ENCODE peak calls at places on chromosome 19, in four cellular contexts. One of them, this sample, is unnamed.

GRCh38 chr19:3821857-3822364 is 35.7 kb upstream of the MATK start:
- DNase-seq in fibroblast of the aortic adventitia: peak
- DNase-seq in stomach: peak
- DNase-seq in mesothelial cell of epicardium: peak
- DNase-seq in this sample: peak

GRCh38 chr19:13072206-13072898 is 30.3 kb downstream of the LYL1 start:
- DNase-seq in fibroblast of the aortic adventitia: no peak
- DNase-seq in mesothelial cell of epicardium: no peak
- DNase-seq in stomach: no peak
- DNase-seq in this sample: no peak

GRCh38 chr19:8036438-8037099 is 16.0 kb upstream of the CCL25 start:
- DNase-seq in fibroblast of the aortic adventitia: no peak
- DNase-seq in mesothelial cell of epicardium: no peak
- DNase-seq in stomach: no peak
- DNase-seq in this sample: no peak

GRCh38 chr19:34808566-34808965 is 35.6 kb upstream of the ZNF599 start:
- DNase-seq in stomach: no peak
- DNase-seq in mesothelial cell of epicardium: no peak
- DNase-seq in fibroblast of the aortic adventitia: peak
- DNase-seq in this sample: no peak

GRCh38 chr19:38596057-38596981 is 21.4 kb downstream of the MAP4K1 start:
- DNase-seq in fibroblast of the aortic adventitia: no peak
- DNase-seq in stomach: peak
- DNase-seq in mesothelial cell of epicardium: peak
- DNase-seq in this sample: no peak

GRCh38 chr19:2033825-2034159 is 17.3 kb downstream of the MKNK2 start:
- DNase-seq in fibroblast of the aortic adventitia: no peak
- DNase-seq in stomach: no peak
- DNase-seq in mesothelial cell of epicardium: peak
- DNase-seq in this sample: no peak

GRCh38 chr19:14767466-14767971 is 10.8 kb downstream of the ADGRE2 start:
- DNase-seq in stomach: peak
- DNase-seq in mesothelial cell of epicardium: no peak
- DNase-seq in fibroblast of the aortic adventitia: no peak
- DNase-seq in this sample: no peak

GRCh38 chr19:51417107-51417806 is at the start of gene SIGLEC10:
- DNase-seq in mesothelial cell of epicardium: no peak
- DNase-seq in fibroblast of the aortic adventitia: peak
- DNase-seq in stomach: peak
- DNase-seq in this sample: peak

GRCh38 chr19:14442904-14443631 is 10.0 kb downstream of the PKN1 start:
- DNase-seq in fibroblast of the aortic adventitia: no peak
- DNase-seq in stomach: no peak
- DNase-seq in mesothelial cell of epicardium: no peak
- DNase-seq in this sample: no peak

GRCh38 chr19:2332341-2333026 is 4.0 kb downstream of the SPPL2B start:
- DNase-seq in fibroblast of the aortic adventitia: no peak
- DNase-seq in stomach: no peak
- DNase-seq in mesothelial cell of epicardium: no peak
- DNase-seq in this sample: peak

GRCh38 chr19:32373614-32374295 is 28.3 kb downstream of the ZNF507 start:
- DNase-seq in stomach: peak
- DNase-seq in mesothelial cell of epicardium: no peak
- DNase-seq in fibroblast of the aortic adventitia: peak
- DNase-seq in this sample: no peak

GRCh38 chr19:30648321-30648720 is 276.1 kb downstream of the ZNF536 start:
- DNase-seq in stomach: no peak
- DNase-seq in mesothelial cell of epicardium: no peak
- DNase-seq in fibroblast of the aortic adventitia: no peak
- DNase-seq in this sample: no peak

GRCh38 chr19:32748497-32748896 is 28.9 kb downstream of the TDRD12 start:
- DNase-seq in stomach: no peak
- DNase-seq in fibroblast of the aortic adventitia: no peak
- DNase-seq in mesothelial cell of epicardium: no peak
- DNase-seq in this sample: peak

GRCh38 chr19:2912306-2912705 is 11.6 kb downstream of the ZNF57 start:
- DNase-seq in stomach: no peak
- DNase-seq in mesothelial cell of epicardium: no peak
- DNase-seq in fibroblast of the aortic adventitia: no peak
- DNase-seq in this sample: no peak

GRCh38 chr19:2097330-2098327 is 914 bp downstream of the IZUMO4 start:
- DNase-seq in mesothelial cell of epicardium: no peak
- DNase-seq in stomach: no peak
- DNase-seq in fibroblast of the aortic adventitia: no peak
- DNase-seq in this sample: peak

GRCh38 chr19:49085020-49085867 is at the start of gene SNRNP70:
- DNase-seq in stomach: peak
- DNase-seq in fibroblast of the aortic adventitia: peak
- DNase-seq in mesothelial cell of epicardium: peak
- DNase-seq in this sample: peak
- TF ChIP-seq CTCF in stomach: no peak
- TF ChIP-seq CTCF in fibroblast of the aortic adventitia: no peak
- TF ChIP-seq CTCF in mesothelial cell of epicardium: no peak
- TF ChIP-seq CTCF in this sample: no peak

DNA sequence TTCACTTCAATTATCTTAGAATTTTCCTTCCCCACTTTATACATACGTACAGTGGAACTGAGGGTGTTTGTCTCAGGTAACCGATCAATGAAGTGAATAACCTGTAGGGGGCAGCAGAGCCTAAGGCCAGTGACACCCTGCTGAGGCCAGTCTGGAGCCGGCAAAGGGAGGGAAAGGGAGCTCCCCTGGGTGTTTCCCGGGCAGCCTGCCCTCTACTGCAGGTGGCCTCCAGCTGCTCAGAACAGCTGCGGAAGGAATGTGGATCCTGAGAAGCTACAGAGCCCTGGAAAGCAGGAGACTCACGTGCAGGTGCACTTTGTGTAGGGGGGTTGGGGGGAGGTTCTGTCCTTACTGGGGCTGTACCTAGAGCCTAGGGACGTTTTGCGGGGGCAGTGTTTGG is 832 bp upstream of the ZNF491 start:
- DNase-seq in stomach: peak
- DNase-seq in mesothelial cell of epicardium: peak
- DNase-seq in fibroblast of the aortic adventitia: peak
- DNase-seq in this sample: peak
- TF ChIP-seq CTCF in stomach: peak
- TF ChIP-seq CTCF in mesothelial cell of epicardium: peak
- TF ChIP-seq CTCF in fibroblast of the aortic adventitia: peak
- TF ChIP-seq CTCF in this sample: peak

DNA sequence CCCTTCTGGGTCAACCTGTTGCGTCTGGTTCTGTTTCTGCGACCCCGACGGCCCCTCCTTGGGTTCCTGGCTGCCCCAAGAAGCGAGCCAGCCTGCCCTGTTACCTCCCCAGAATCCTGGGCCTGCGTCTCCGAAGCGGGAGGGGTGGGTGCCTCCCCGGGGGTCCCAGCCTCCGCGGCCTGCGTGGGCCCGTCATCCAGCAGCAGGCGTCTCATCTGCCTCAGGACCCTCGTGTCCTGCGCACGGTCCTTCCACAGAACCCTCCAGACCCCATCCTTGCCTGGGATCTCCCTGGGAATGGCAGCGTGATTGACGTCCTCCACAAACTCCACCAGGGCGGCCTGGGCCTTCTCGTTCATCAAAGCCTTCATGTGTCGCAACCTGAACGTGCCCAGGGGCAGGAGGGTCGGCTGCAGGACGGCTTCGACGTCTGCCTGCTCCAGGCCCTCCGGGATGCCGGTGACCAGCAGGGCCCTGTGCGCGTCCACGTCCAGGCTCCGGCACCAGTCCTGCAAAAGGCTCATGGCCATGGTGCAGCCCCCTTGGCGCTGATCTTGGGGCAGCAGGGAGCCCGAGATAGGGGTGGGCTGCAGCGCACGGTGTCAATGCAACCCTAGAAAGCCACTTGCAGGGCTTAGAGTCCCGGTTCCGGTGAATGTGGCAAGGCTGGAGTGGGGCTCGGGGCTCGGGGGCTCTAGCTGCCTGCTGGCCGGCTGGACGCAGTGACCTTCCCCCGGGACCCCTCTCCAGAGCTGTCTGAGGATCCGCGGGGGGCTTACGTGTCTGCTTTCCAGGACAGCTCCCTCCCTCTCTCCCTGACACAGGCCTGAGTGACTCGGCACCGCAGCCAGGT is 505 bp downstream of the PNMA8B start:
- DNase-seq in stomach: no peak
- DNase-seq in fibroblast of the aortic adventitia: no peak
- DNase-seq in mesothelial cell of epicardium: no peak
- DNase-seq in this sample: no peak
- TF ChIP-seq CTCF in stomach: no peak
- TF ChIP-seq CTCF in fibroblast of the aortic adventitia: no peak
- TF ChIP-seq CTCF in mesothelial cell of epicardium: no peak
- TF ChIP-seq CTCF in this sample: no peak

GRCh38 chr19:47414469-47414868 is 4.9 kb downstream of the MEIS3 start:
- DNase-seq in stomach: no peak
- DNase-seq in fibroblast of the aortic adventitia: no peak
- DNase-seq in mesothelial cell of epicardium: no peak
- DNase-seq in this sample: no peak
- TF ChIP-seq CTCF in stomach: no peak
- TF ChIP-seq CTCF in fibroblast of the aortic adventitia: peak
- TF ChIP-seq CTCF in mesothelial cell of epicardium: no peak
- TF ChIP-seq CTCF in this sample: no peak

GRCh38 chr19:45584332-45585157 is at the start of gene OPA3:
- DNase-seq in mesothelial cell of epicardium: peak
- DNase-seq in fibroblast of the aortic adventitia: peak
- DNase-seq in stomach: peak
- DNase-seq in this sample: peak
- TF ChIP-seq CTCF in mesothelial cell of epicardium: peak
- TF ChIP-seq CTCF in fibroblast of the aortic adventitia: no peak
- TF ChIP-seq CTCF in stomach: peak
- TF ChIP-seq CTCF in this sample: peak

DNA sequence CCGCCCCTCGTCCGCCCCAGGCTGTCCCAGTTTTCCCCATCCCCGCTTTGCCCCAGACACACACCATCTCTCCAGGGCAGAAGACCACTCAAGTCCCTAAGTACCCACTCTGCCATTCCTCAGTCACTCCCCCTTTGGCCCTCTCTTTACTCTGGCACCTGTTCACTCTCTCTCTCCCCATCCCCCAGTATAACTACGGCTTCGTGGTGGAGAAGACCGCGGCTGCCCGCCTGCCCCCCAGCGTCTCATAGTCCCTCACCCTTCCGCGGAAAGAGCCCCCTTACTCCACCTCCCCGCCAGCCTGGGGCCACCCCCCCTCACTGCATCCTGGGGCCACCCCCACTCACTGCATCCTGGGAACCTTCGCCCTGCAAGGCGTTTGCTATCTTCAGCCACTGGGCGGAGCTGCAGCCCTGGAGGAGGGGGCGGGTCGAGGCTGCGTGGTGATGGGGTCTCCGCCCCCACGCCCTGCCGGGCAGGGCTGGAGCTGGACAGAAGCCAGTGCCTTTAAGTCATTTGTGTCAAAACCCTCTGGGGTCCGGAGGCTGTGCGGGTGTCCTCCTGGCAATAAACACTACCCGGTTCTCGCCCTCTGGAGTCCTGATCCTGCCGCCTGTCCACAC is 5.0 kb downstream of the MVB12A start:
- DNase-seq in stomach: no peak
- DNase-seq in fibroblast of the aortic adventitia: peak
- DNase-seq in mesothelial cell of epicardium: peak
- DNase-seq in this sample: peak
- TF ChIP-seq CTCF in stomach: no peak
- TF ChIP-seq CTCF in fibroblast of the aortic adventitia: peak
- TF ChIP-seq CTCF in mesothelial cell of epicardium: no peak
- TF ChIP-seq CTCF in this sample: peak

DNA sequence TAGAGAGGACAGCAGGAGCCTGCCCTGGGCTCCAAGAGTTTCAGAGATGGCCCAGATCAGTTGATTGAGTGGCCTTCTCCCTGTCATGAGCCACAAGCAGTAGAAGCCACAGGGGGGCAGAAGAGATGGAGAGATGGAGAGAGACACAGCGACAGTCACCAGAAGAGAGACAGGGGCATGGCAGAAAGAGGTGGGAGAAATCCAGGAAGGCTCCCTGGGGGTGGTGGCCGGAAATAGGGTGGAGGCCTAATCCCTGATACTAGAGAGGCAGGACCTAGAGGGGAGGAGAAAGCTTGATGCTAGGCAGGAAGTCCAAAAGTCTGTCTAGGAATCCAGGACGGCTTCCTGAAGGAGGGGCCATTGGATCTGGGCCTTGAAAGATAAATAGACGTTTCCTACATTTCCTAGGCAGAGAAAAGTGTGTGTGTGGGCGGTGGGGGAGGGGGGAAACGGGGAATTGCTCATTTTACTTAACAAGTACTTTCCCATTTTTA is 9.6 kb upstream of the TPM4 start:
- DNase-seq in stomach: peak
- DNase-seq in mesothelial cell of epicardium: no peak
- DNase-seq in fibroblast of the aortic adventitia: peak
- DNase-seq in this sample: peak
- TF ChIP-seq CTCF in stomach: peak
- TF ChIP-seq CTCF in mesothelial cell of epicardium: no peak
- TF ChIP-seq CTCF in fibroblast of the aortic adventitia: peak
- TF ChIP-seq CTCF in this sample: peak

GRCh38 chr19:58387338-58388174 is 487 bp downstream of the RPS5 start:
- DNase-seq in fibroblast of the aortic adventitia: no peak
- DNase-seq in mesothelial cell of epicardium: no peak
- DNase-seq in stomach: no peak
- DNase-seq in this sample: no peak
- TF ChIP-seq CTCF in fibroblast of the aortic adventitia: no peak
- TF ChIP-seq CTCF in mesothelial cell of epicardium: no peak
- TF ChIP-seq CTCF in stomach: no peak
- TF ChIP-seq CTCF in this sample: no peak

This sample was measured in GM20000.